ENCODE peak calls at places on chromosomes 2 and 18, in nine cellular contexts. One of them, this sample, is unnamed.

GRCh38 chr2:43129676-43130547 is 96.5 kb downstream of the ZFP36L2 start:
- DNase-seq in OCI-LY7: no peak
- DNase-seq in GM23248: no peak
- DNase-seq in neural progenitor cell: no peak
- DNase-seq in SK-N-SH: peak
- DNase-seq in PC-3: no peak
- DNase-seq in hepatocyte: no peak
- DNase-seq in HCT116: no peak
- DNase-seq in MM.1S: no peak
- DNase-seq in this sample: no peak

GRCh38 chr2:135664623-135665068 is 77.0 kb upstream of the UBXN4 start:
- DNase-seq in OCI-LY7: no peak
- DNase-seq in GM23248: peak
- DNase-seq in neural progenitor cell: no peak
- DNase-seq in SK-N-SH: no peak
- DNase-seq in PC-3: peak
- DNase-seq in hepatocyte: no peak
- DNase-seq in HCT116: no peak
- DNase-seq in MM.1S: peak
- DNase-seq in this sample: no peak

GRCh38 chr18:24985616-24986015 is 366.4 kb downstream of the ZNF521 start:
- DNase-seq in OCI-LY7: no peak
- DNase-seq in GM23248: no peak
- DNase-seq in neural progenitor cell: no peak
- DNase-seq in SK-N-SH: no peak
- DNase-seq in PC-3: no peak
- DNase-seq in hepatocyte: no peak
- DNase-seq in HCT116: no peak
- DNase-seq in MM.1S: no peak
- DNase-seq in this sample: no peak

GRCh38 chr2:190881480-190882326 is 1.1 kb downstream of the GLS start:
- DNase-seq in OCI-LY7: peak
- DNase-seq in GM23248: peak
- DNase-seq in neural progenitor cell: peak
- DNase-seq in SK-N-SH: peak
- DNase-seq in PC-3: peak
- DNase-seq in hepatocyte: peak
- DNase-seq in HCT116: peak
- DNase-seq in MM.1S: peak
- DNase-seq in this sample: peak

GRCh38 chr2:174836345-174836999 is 72.2 kb upstream of the CHRNA1 start:
- DNase-seq in OCI-LY7: no peak
- DNase-seq in GM23248: peak
- DNase-seq in neural progenitor cell: no peak
- DNase-seq in SK-N-SH: no peak
- DNase-seq in PC-3: peak
- DNase-seq in hepatocyte: peak
- DNase-seq in HCT116: no peak
- DNase-seq in MM.1S: no peak
- DNase-seq in this sample: no peak

GRCh38 chr2:229408356-229408755 is 137.3 kb upstream of the PID1 start:
- DNase-seq in OCI-LY7: no peak
- DNase-seq in GM23248: peak
- DNase-seq in neural progenitor cell: no peak
- DNase-seq in SK-N-SH: no peak
- DNase-seq in PC-3: peak
- DNase-seq in hepatocyte: peak
- DNase-seq in HCT116: peak
- DNase-seq in MM.1S: no peak
- DNase-seq in this sample: peak

GRCh38 chr18:61606759-61607158 is 273.5 kb downstream of the CDH20 start:
- DNase-seq in OCI-LY7: no peak
- DNase-seq in GM23248: peak
- DNase-seq in neural progenitor cell: peak
- DNase-seq in SK-N-SH: no peak
- DNase-seq in PC-3: peak
- DNase-seq in hepatocyte: peak
- DNase-seq in HCT116: peak
- DNase-seq in MM.1S: no peak
- DNase-seq in this sample: peak

GRCh38 chr2:11175293-11175795 is 20.1 kb downstream of the SLC66A3 start:
- DNase-seq in OCI-LY7: no peak
- DNase-seq in GM23248: peak
- DNase-seq in neural progenitor cell: no peak
- DNase-seq in SK-N-SH: no peak
- DNase-seq in PC-3: no peak
- DNase-seq in hepatocyte: no peak
- DNase-seq in HCT116: no peak
- DNase-seq in MM.1S: no peak
- DNase-seq in this sample: no peak

GRCh38 chr2:152134488-152135280 is 35.8 kb upstream of the CACNB4 start:
- DNase-seq in OCI-LY7: no peak
- DNase-seq in GM23248: peak
- DNase-seq in neural progenitor cell: no peak
- DNase-seq in SK-N-SH: no peak
- DNase-seq in PC-3: no peak
- DNase-seq in hepatocyte: peak
- DNase-seq in HCT116: no peak
- DNase-seq in MM.1S: peak
- DNase-seq in this sample: peak

GRCh38 chr2:36433311-36434217 is 78.0 kb downstream of the CRIM1 start:
- DNase-seq in OCI-LY7: no peak
- DNase-seq in GM23248: peak
- DNase-seq in neural progenitor cell: peak
- DNase-seq in SK-N-SH: no peak
- DNase-seq in PC-3: peak
- DNase-seq in hepatocyte: no peak
- DNase-seq in HCT116: no peak
- DNase-seq in MM.1S: no peak
- DNase-seq in this sample: no peak

GRCh38 chr2:179860255-179861026 is 971 bp downstream of the ZNF385B start:
- DNase-seq in OCI-LY7: peak
- DNase-seq in GM23248: peak
- DNase-seq in neural progenitor cell: peak
- DNase-seq in SK-N-SH: peak
- DNase-seq in PC-3: no peak
- DNase-seq in hepatocyte: no peak
- DNase-seq in HCT116: no peak
- DNase-seq in MM.1S: no peak
- DNase-seq in this sample: peak

GRCh38 chr2:127864877-127865276 is 6.9 kb upstream of the POLR2D start:
- DNase-seq in OCI-LY7: no peak
- DNase-seq in GM23248: peak
- DNase-seq in neural progenitor cell: no peak
- DNase-seq in SK-N-SH: peak
- DNase-seq in PC-3: no peak
- DNase-seq in hepatocyte: peak
- DNase-seq in HCT116: no peak
- DNase-seq in MM.1S: no peak
- DNase-seq in this sample: peak

GRCh38 chr2:119265693-119266066 is 42.0 kb downstream of the STEAP3 start:
- DNase-seq in OCI-LY7: no peak
- DNase-seq in GM23248: no peak
- DNase-seq in neural progenitor cell: no peak
- DNase-seq in SK-N-SH: no peak
- DNase-seq in PC-3: no peak
- DNase-seq in hepatocyte: no peak
- DNase-seq in HCT116: no peak
- DNase-seq in MM.1S: no peak
- DNase-seq in this sample: no peak

GRCh38 chr18:75438891-75439290 is 11.4 kb upstream of the SMIM21 start:
- DNase-seq in OCI-LY7: no peak
- DNase-seq in GM23248: peak
- DNase-seq in neural progenitor cell: no peak
- DNase-seq in SK-N-SH: no peak
- DNase-seq in PC-3: no peak
- DNase-seq in hepatocyte: no peak
- DNase-seq in HCT116: no peak
- DNase-seq in MM.1S: no peak
- DNase-seq in this sample: no peak

GRCh38 chr18:77899972-77900754 is 650.5 kb downstream of the GALR1 start:
- DNase-seq in OCI-LY7: no peak
- DNase-seq in GM23248: peak
- DNase-seq in neural progenitor cell: peak
- DNase-seq in SK-N-SH: peak
- DNase-seq in PC-3: peak
- DNase-seq in hepatocyte: peak
- DNase-seq in HCT116: no peak
- DNase-seq in MM.1S: peak
- DNase-seq in this sample: peak

GRCh38 chr2:179768765-179769164 is 92.6 kb downstream of the ZNF385B start:
- DNase-seq in OCI-LY7: no peak
- DNase-seq in GM23248: peak
- DNase-seq in neural progenitor cell: no peak
- DNase-seq in SK-N-SH: no peak
- DNase-seq in PC-3: no peak
- DNase-seq in hepatocyte: peak
- DNase-seq in HCT116: no peak
- DNase-seq in MM.1S: no peak
- DNase-seq in this sample: no peak

GRCh38 chr18:44803019-44803650 is 122.4 kb downstream of the SETBP1 start:
- DNase-seq in OCI-LY7: no peak
- DNase-seq in GM23248: peak
- DNase-seq in neural progenitor cell: no peak
- DNase-seq in SK-N-SH: no peak
- DNase-seq in PC-3: no peak
- DNase-seq in hepatocyte: peak
- DNase-seq in HCT116: no peak
- DNase-seq in MM.1S: peak
- DNase-seq in this sample: peak

GRCh38 chr2:240512109-240512485 is 45.7 kb downstream of the ANKMY1 start:
- DNase-seq in OCI-LY7: no peak
- DNase-seq in GM23248: no peak
- DNase-seq in neural progenitor cell: no peak
- DNase-seq in SK-N-SH: no peak
- DNase-seq in PC-3: no peak
- DNase-seq in hepatocyte: no peak
- DNase-seq in HCT116: no peak
- DNase-seq in MM.1S: no peak
- DNase-seq in this sample: no peak

GRCh38 chr2:18987592-18988073 is 370.8 kb downstream of the OSR1 start:
- DNase-seq in OCI-LY7: no peak
- DNase-seq in GM23248: peak
- DNase-seq in neural progenitor cell: no peak
- DNase-seq in SK-N-SH: no peak
- DNase-seq in PC-3: peak
- DNase-seq in hepatocyte: peak
- DNase-seq in HCT116: peak
- DNase-seq in MM.1S: no peak
- DNase-seq in this sample: no peak
- H3K27ac ChIP-seq in OCI-LY7: no peak
- H3K27ac ChIP-seq in GM23248: peak
- H3K27ac ChIP-seq in neural progenitor cell: no peak
- H3K27ac ChIP-seq in SK-N-SH: peak
- H3K27ac ChIP-seq in PC-3: no peak
- H3K27ac ChIP-seq in hepatocyte: no peak
- H3K27ac ChIP-seq in HCT116: no peak
- H3K27ac ChIP-seq in MM.1S: no peak
- H3K27ac ChIP-seq in this sample: no peak

GRCh38 chr2:32946314-32947075 is at the start of gene LTBP1:
- DNase-seq in OCI-LY7: peak
- DNase-seq in GM23248: peak
- DNase-seq in neural progenitor cell: peak
- DNase-seq in SK-N-SH: peak
- DNase-seq in PC-3: peak
- DNase-seq in hepatocyte: peak
- DNase-seq in HCT116: peak
- DNase-seq in MM.1S: peak
- DNase-seq in this sample: peak
- TF ChIP-seq EZH2phosphoT487 in OCI-LY7: no peak
- TF ChIP-seq EZH2phosphoT487 in GM23248: no peak
- TF ChIP-seq EZH2phosphoT487 in neural progenitor cell: no peak
- TF ChIP-seq EZH2phosphoT487 in SK-N-SH: no peak
- TF ChIP-seq EZH2phosphoT487 in PC-3: no peak
- TF ChIP-seq EZH2phosphoT487 in hepatocyte: no peak
- TF ChIP-seq EZH2phosphoT487 in HCT116: no peak
- TF ChIP-seq EZH2phosphoT487 in MM.1S: no peak
- TF ChIP-seq EZH2phosphoT487 in this sample: no peak

DNA sequence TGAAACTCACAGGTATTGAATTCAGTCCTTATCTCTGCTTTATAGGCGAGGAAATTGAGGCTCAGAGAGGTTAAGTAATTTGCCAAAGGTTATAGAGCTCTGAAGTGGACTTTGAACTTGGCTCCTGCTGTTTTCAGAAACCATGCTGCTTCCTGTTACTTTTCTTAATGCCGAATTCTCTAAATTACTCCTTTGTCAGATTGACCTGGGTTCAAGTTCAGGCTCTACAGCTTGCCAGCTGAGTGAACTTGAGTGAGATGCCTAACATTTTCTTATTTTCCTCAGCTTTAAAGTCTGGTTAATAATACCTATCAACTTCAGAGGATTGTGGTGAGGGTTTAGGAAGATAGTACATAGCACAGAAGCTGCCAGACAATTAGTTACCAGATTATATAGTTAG is 3.4 kb downstream of the ASAP2 start:
- DNase-seq in OCI-LY7: no peak
- DNase-seq in GM23248: no peak
- DNase-seq in neural progenitor cell: no peak
- DNase-seq in SK-N-SH: no peak
- DNase-seq in PC-3: no peak
- DNase-seq in hepatocyte: no peak
- DNase-seq in HCT116: no peak
- DNase-seq in MM.1S: no peak
- DNase-seq in this sample: peak
- H3K27ac ChIP-seq in OCI-LY7: no peak
- H3K27ac ChIP-seq in GM23248: peak
- H3K27ac ChIP-seq in neural progenitor cell: no peak
- H3K27ac ChIP-seq in SK-N-SH: no peak
- H3K27ac ChIP-seq in PC-3: peak
- H3K27ac ChIP-seq in hepatocyte: peak
- H3K27ac ChIP-seq in HCT116: no peak
- H3K27ac ChIP-seq in MM.1S: no peak
- H3K27ac ChIP-seq in this sample: no peak

GRCh38 chr2:162581931-162582330 is 238.0 kb downstream of the GCA start:
- DNase-seq in OCI-LY7: no peak
- DNase-seq in GM23248: no peak
- DNase-seq in neural progenitor cell: no peak
- DNase-seq in SK-N-SH: no peak
- DNase-seq in PC-3: no peak
- DNase-seq in hepatocyte: no peak
- DNase-seq in HCT116: no peak
- DNase-seq in MM.1S: no peak
- DNase-seq in this sample: no peak

GRCh38 chr2:162574615-162575452 is 230.9 kb downstream of the GCA start:
- DNase-seq in OCI-LY7: no peak
- DNase-seq in GM23248: no peak
- DNase-seq in neural progenitor cell: no peak
- DNase-seq in SK-N-SH: no peak
- DNase-seq in PC-3: no peak
- DNase-seq in hepatocyte: peak
- DNase-seq in HCT116: no peak
- DNase-seq in MM.1S: no peak
- DNase-seq in this sample: no peak

GRCh38 chr2:162579169-162579568 is 235.2 kb downstream of the GCA start:
- DNase-seq in OCI-LY7: no peak
- DNase-seq in GM23248: no peak
- DNase-seq in neural progenitor cell: peak
- DNase-seq in SK-N-SH: no peak
- DNase-seq in PC-3: no peak
- DNase-seq in hepatocyte: no peak
- DNase-seq in HCT116: no peak
- DNase-seq in MM.1S: no peak
- DNase-seq in this sample: peak

GRCh38 chr2:162582357-162582798 is 238.4 kb downstream of the GCA start:
- DNase-seq in OCI-LY7: no peak
- DNase-seq in GM23248: no peak
- DNase-seq in neural progenitor cell: no peak
- DNase-seq in SK-N-SH: no peak
- DNase-seq in PC-3: peak
- DNase-seq in hepatocyte: peak
- DNase-seq in HCT116: no peak
- DNase-seq in MM.1S: no peak
- DNase-seq in this sample: no peak

GRCh38 chr2:162579986-162580385 is 236.1 kb downstream of the GCA start:
- DNase-seq in OCI-LY7: no peak
- DNase-seq in GM23248: no peak
- DNase-seq in neural progenitor cell: peak
- DNase-seq in SK-N-SH: no peak
- DNase-seq in PC-3: no peak
- DNase-seq in hepatocyte: peak
- DNase-seq in HCT116: no peak
- DNase-seq in MM.1S: no peak
- DNase-seq in this sample: peak
- TF ChIP-seq EZH2phosphoT487 in OCI-LY7: no peak
- TF ChIP-seq EZH2phosphoT487 in GM23248: no peak
- TF ChIP-seq EZH2phosphoT487 in neural progenitor cell: no peak
- TF ChIP-seq EZH2phosphoT487 in SK-N-SH: no peak
- TF ChIP-seq EZH2phosphoT487 in PC-3: no peak
- TF ChIP-seq EZH2phosphoT487 in hepatocyte: no peak
- TF ChIP-seq EZH2phosphoT487 in HCT116: no peak
- TF ChIP-seq EZH2phosphoT487 in MM.1S: no peak
- TF ChIP-seq EZH2phosphoT487 in this sample: no peak